ENCODE peak calls at places on chromosomes 7 and 10, in eight cellular contexts. L is astrocyte, X is neuronal stem cell, G is PC-3, I is colonic mucosa, O is K562, M is adipocyte, C is neural progenitor cell. D is an unnamed sample.

GRCh38 chr10:83917519-83918506 is 221.5 kb upstream of the GHITM start:
- DNase-seq in L (no peak), X (no peak), G (no peak), I (peak), O (peak), M (no peak), C (peak), D (no peak)

GRCh38 chr10:49164587-49165188 is 23.5 kb downstream of the TMEM273 start:
- DNase-seq in L (no peak), X (peak), G (peak), I (peak), O (peak), M (peak), C (peak), D (no peak)

GRCh38 chr7:121329460-121330052 is 756 bp downstream of the WNT16 start:
- DNase-seq in L (no peak), X (peak), G (no peak), I (peak), O (no peak), M (peak), C (peak), D (no peak)

GRCh38 chr7:33072471-33072870 is 9.9 kb upstream of the NT5C3A start:
- DNase-seq in L (peak), X (no peak), G (peak), I (no peak), O (no peak), M (peak), C (no peak), D (no peak)

GRCh38 chr7:155942226-155942950 is 130.1 kb upstream of the SHH start:
- DNase-seq in L (no peak), X (no peak), G (no peak), I (no peak), O (no peak), M (no peak), C (no peak), D (no peak)

GRCh38 chr7:251005-251404 is 39.0 kb upstream of the FOXL3 start:
- DNase-seq in L (no peak), X (no peak), G (no peak), I (no peak), O (no peak), M (no peak), C (no peak), D (no peak)

GRCh38 chr10:60288291-60288690 is 101.4 kb downstream of the ANK3 start:
- DNase-seq in L (no peak), X (no peak), G (no peak), I (no peak), O (no peak), M (no peak), C (no peak), D (no peak)

GRCh38 chr10:73446926-73447325 is 13.6 kb upstream of the MSS51 start:
- DNase-seq in L (no peak), X (no peak), G (no peak), I (no peak), O (no peak), M (no peak), C (no peak), D (no peak)

GRCh38 chr10:33239257-33239656 is 95.2 kb downstream of the NRP1 start:
- DNase-seq in L (no peak), X (no peak), G (peak), I (no peak), O (no peak), M (no peak), C (no peak), D (no peak)

GRCh38 chr10:33238643-33239042 is 95.8 kb downstream of the NRP1 start:
- DNase-seq in L (peak), X (no peak), G (peak), I (no peak), O (no peak), M (peak), C (no peak), D (no peak)

GRCh38 chr10:33241351-33241750 is 93.1 kb downstream of the NRP1 start:
- DNase-seq in L (peak), X (no peak), G (no peak), I (no peak), O (no peak), M (no peak), C (no peak), D (no peak)

GRCh38 chr10:33240931-33241330 is 93.5 kb downstream of the NRP1 start:
- DNase-seq in L (peak), X (no peak), G (no peak), I (no peak), O (no peak), M (peak), C (no peak), D (no peak)

GRCh38 chr10:33240265-33240664 is 94.2 kb downstream of the NRP1 start:
- DNase-seq in L (no peak), X (no peak), G (no peak), I (no peak), O (no peak), M (no peak), C (no peak), D (no peak)
- H3K9ac ChIP-seq in L (no peak), X (no peak), G (peak), I (no peak), O (no peak), M (no peak), C (no peak), D (no peak)

GRCh38 chr10:114767101-114767588 is 54.4 kb upstream of the FHIP2A start:
- DNase-seq in L (peak), X (no peak), G (peak), I (no peak), O (no peak), M (peak), C (no peak), D (no peak)
- H3K9ac ChIP-seq in L (peak), X (no peak), G (no peak), I (peak), O (no peak), M (peak), C (no peak), D (no peak)

DNA sequence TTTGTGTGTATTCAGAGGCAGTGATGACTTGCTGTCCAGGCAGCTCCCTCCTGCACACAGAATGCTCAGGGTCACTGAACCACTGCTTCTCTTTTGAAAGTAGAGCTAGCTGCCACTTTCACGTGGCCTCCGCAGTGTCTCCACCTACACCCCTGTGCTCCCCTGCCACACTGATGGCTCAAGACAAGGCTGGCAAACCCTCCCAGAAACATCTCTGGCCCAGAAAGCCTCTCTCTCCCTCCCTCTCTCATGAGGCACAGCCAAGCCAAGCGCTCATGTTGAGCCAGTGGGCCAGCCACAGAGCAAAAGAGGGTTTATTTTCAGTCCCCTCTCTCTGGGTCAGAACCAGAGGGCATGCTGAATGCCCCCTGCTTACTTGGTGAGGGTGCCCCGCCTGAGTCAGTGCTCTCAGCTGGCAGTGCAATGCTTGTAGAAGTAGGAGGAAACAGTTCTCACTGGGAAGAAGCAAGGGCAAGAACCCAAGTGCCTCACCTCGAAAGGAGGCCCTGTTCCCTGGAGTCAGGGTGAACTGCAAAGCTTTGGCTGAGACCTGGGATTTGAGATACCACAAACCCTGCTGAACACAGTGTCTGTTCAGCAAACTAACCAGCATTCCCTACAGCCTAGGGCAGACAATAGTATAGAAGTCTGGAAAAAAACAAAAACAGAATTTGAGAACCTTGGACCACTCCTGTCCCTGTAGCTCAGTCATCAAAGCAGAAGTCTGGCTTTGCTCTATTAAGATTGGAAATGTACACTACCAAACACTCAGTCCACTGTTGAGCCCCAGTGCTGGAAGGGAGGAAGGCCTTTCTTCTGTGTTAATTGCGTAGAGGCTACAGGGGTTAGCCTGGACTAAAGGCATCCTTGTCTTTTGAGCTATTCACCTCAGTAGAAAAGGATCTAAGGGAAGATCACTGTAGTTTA is 15.8 kb downstream of the SCD start:
- DNase-seq in L (peak), X (no peak), G (no peak), I (no peak), O (no peak), M (no peak), C (no peak), D (no peak)
- H3K9ac ChIP-seq in L (no peak), X (peak), G (no peak), I (peak), O (no peak), M (no peak), C (peak), D (no peak)

DNA sequence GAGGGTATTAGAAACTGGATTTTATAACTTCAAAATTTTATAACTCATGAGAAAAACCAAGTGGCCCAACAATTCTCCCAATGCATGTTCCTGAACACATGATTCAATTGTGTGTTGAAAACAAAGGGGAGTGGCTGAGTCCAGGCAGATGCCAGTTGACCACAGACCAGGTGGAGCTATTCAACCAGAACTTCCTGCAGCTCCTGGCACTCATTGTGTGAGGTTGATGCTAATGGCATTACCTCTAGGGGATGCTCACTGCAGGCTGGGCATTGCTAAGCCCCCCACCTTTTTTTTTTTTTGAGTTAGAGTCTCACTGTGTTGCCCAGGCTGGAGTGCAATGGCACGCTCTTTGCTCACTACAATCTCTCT is 20.3 kb downstream of the MYOF start:
- DNase-seq in L (peak), X (no peak), G (peak), I (no peak), O (no peak), M (peak), C (no peak), D (no peak)
- H3K9ac ChIP-seq in L (peak), X (no peak), G (peak), I (no peak), O (no peak), M (peak), C (no peak), D (no peak)

DNA sequence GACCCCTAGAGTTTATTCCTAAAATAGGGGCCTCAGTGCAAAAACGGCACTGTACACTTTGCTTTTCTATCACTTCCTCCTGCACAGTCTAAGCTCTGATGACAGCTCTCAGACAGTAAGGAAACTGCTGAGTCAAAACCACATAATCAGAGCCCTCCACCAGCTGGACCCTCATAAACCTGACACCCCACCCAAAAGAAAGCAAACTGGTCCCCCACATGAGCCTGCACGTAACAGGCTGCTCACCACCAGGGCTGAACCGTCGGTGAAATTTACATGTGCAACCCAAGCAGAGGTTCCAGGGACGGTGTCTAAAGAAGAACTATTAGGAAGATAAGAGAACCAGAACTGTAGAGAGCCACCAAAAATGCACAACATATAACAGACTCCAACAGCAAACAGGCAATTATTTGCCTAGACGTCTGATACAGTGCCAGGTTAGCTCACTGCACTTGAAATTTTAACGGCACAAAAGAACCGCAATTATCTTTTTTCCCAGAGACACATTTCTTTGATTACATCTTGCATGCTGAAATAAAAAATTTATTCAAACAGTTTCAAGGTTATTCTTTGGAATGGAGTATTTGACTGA is 19.6 kb downstream of the SGMS1 start:
- DNase-seq in L (no peak), X (no peak), G (peak), I (no peak), O (peak), M (peak), C (no peak), D (no peak)
- H3K9ac ChIP-seq in L (peak), X (no peak), G (no peak), I (no peak), O (peak), M (peak), C (no peak), D (no peak)

GRCh38 chr10:71596127-71596526 is 123.5 kb downstream of the C10orf105 start:
- DNase-seq in L (no peak), X (no peak), G (no peak), I (no peak), O (no peak), M (no peak), C (no peak), D (no peak)

GRCh38 chr10:71594934-71595571 is 124.5 kb downstream of the C10orf105 start:
- DNase-seq in L (no peak), X (no peak), G (no peak), I (no peak), O (no peak), M (no peak), C (no peak), D (no peak)

GRCh38 chr10:71597821-71598498 is 121.6 kb downstream of the C10orf105 start:
- DNase-seq in L (no peak), X (no peak), G (no peak), I (peak), O (no peak), M (no peak), C (no peak), D (no peak)

GRCh38 chr10:71595649-71596048 is 123.9 kb downstream of the C10orf105 start:
- DNase-seq in L (no peak), X (no peak), G (no peak), I (no peak), O (no peak), M (no peak), C (no peak), D (no peak)

DNA sequence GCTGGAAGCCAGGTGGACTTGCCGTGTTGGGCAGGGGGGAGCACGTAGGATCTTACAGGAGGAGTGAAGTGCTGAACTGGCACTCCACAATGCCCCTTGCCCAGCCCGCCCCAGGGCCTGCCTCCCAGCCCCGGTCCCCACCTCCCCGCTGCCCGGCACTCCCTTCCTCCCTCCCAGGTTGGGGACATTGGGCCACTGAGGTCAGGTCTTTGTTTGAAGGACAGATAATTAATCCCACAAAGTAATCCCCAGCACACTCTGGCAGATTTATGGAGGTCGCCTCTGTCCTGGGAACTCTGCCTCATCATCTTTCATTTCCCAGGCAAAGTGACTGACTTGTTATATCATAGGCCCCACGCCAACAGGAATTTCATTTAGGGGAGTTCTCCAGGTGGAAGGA is 122.8 kb downstream of the C10orf105 start:
- DNase-seq in L (no peak), X (no peak), G (no peak), I (no peak), O (no peak), M (no peak), C (no peak), D (no peak)
- H3K9ac ChIP-seq in L (no peak), X (no peak), G (no peak), I (no peak), O (no peak), M (no peak), C (no peak), D (no peak)

DNA sequence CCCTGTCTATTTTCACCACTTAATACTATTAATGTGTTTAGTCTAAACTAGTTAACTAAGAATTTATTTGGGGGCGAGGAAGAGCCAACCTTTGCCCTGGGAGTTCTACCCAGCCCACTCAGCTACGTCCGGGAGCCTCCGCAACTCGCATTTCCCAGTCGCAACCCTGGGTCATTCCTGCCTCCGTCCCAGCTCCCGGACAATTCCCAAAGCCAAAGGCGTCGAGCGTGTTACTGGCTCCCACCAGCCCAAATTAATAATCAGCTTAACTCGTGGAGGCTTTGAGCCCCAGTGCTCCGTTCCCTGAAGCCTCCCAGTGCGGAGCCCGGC is 25.9 kb downstream of the SKIDA1 start:
- DNase-seq in L (no peak), X (no peak), G (no peak), I (no peak), O (no peak), M (no peak), C (no peak), D (no peak)
- H3K9ac ChIP-seq in L (no peak), X (peak), G (no peak), I (no peak), O (no peak), M (no peak), C (no peak), D (no peak)

GRCh38 chr7:128104109-128104742 is 73.0 kb upstream of the LRRC4 start:
- DNase-seq in L (no peak), X (no peak), G (no peak), I (no peak), O (no peak), M (peak), C (peak), D (no peak)
- H3K9ac ChIP-seq in L (peak), X (peak), G (no peak), I (no peak), O (no peak), M (peak), C (no peak), D (no peak)

DNA sequence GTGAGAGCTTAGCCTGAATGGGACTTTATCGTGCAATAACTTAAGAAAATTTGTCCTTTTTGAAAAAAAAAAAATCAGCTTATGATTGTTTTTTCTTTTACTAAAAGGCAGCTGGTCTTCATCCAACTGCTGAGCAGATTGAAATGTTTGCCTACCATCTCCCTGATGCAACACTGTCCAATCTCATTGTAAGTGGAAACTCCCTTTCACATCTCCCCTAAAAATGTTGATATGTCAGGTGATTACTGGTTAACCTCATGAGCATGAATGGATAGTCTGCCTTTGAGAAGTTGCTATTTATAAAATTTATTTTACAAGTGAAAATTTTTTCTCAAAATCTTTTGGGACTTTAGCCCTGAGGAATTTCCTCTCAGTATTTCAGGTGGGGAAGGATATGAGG is 17.8 kb upstream of the HKDC1 start:
- DNase-seq in L (no peak), X (no peak), G (no peak), I (no peak), O (no peak), M (peak), C (no peak), D (no peak)
- H3K9ac ChIP-seq in L (no peak), X (no peak), G (no peak), I (no peak), O (no peak), M (no peak), C (no peak), D (no peak)

GRCh38 chr10:126314848-126315247 is 73.4 kb downstream of the ADAM12 start:
- DNase-seq in L (no peak), X (no peak), G (no peak), I (no peak), O (no peak), M (no peak), C (no peak), D (no peak)
- H3K9ac ChIP-seq in L (no peak), X (no peak), G (no peak), I (no peak), O (no peak), M (no peak), C (no peak), D (no peak)